ENCODE peak calls at places on chromosome 22, in six cellular contexts. W, V, P, E, X and B are unnamed samples.

GRCh38 chr22:49531533-49531895 is 296.2 kb downstream of the BRD1 start:
- DNase-seq in X (no peak), W (no peak), P (no peak), V (no peak), E (no peak), B (no peak)

GRCh38 chr22:30701872-30702271 is 7.2 kb downstream of the OSBP2 start:
- DNase-seq in X (no peak), P (no peak), E (no peak), V (no peak), W (no peak), B (no peak)

GRCh38 chr22:20425821-20426615 is 11.6 kb downstream of the SCARF2 start:
- DNase-seq in X (no peak), W (no peak), P (no peak), V (no peak), E (no peak), B (no peak)

GRCh38 chr22:22072169-22072836 is 89.7 kb upstream of the TOP3B start:
- DNase-seq in W (no peak), V (no peak), X (no peak), E (no peak), P (no peak), B (no peak)

GRCh38 chr22:27895600-27895999 is 23.5 kb downstream of the PITPNB start:
- DNase-seq in P (no peak), W (no peak), E (no peak), X (no peak), V (no peak), B (no peak)

GRCh38 chr22:42937164-42937854 is 77.6 kb downstream of the PACSIN2 start:
- DNase-seq in V (no peak), E (peak; percentile 74), X (peak; percentile 44), W (no peak), P (peak; percentile 64), B (peak; percentile 46)

GRCh38 chr22:46027219-46028068 is 50.5 kb upstream of the WNT7B start:
- DNase-seq in X (no peak), E (peak; percentile 41), V (no peak), W (no peak), P (peak; percentile 41), B (no peak)

GRCh38 chr22:50256258-50256862 is 5.1 kb downstream of the MAPK12 start:
- DNase-seq in V (no peak), E (no peak), P (no peak), W (no peak), X (no peak), B (no peak)

GRCh38 chr22:27097481-27097880 is 440.1 kb downstream of the MIAT start:
- DNase-seq in E (no peak), V (no peak), W (no peak), X (no peak), P (no peak), B (no peak)

GRCh38 chr22:24140357-24140756 is 40.9 kb upstream of the SUSD2 start:
- DNase-seq in E (no peak), V (no peak), P (no peak), X (no peak), W (no peak), B (no peak)

GRCh38 chr22:43260346-43260745 is 73.4 kb upstream of the TTLL12 start:
- DNase-seq in P (no peak), W (no peak), E (no peak), X (no peak), V (no peak), B (no peak)

GRCh38 chr22:19942071-19942885 is 660 bp upstream of the TXNRD2 start:
- DNase-seq in V (no peak), P (peak; percentile 67), X (no peak), W (no peak), E (peak; percentile 46), B (peak; percentile 50)

GRCh38 chr22:37303821-37304274 is 21.5 kb downstream of the CYTH4 start:
- DNase-seq in W (no peak), P (peak; percentile 86), X (peak; percentile 80), V (peak; percentile 59), E (no peak), B (no peak)

GRCh38 chr22:17380711-17381087 is 11.4 kb downstream of the CECR2 start:
- DNase-seq in W (no peak), X (no peak), E (no peak), P (no peak), V (no peak), B (no peak)

GRCh38 chr22:38415561-38416321 is 39.3 kb downstream of the KCNJ4 start:
- DNase-seq in X (no peak), P (peak; percentile 46), V (no peak), W (no peak), E (no peak), B (no peak)

GRCh38 chr22:42069801-42070516 is 653 bp downstream of the NAGA start:
- DNase-seq in X (no peak), W (no peak), V (no peak), E (no peak), P (peak; percentile 52), B (no peak)

GRCh38 chr22:44665115-44665514 is 36.9 kb upstream of the PRR5 start:
- DNase-seq in W (no peak), P (no peak), V (no peak), X (no peak), E (no peak), B (no peak)

GRCh38 chr22:27823221-27823620 is 21.7 kb upstream of the MN1 start:
- DNase-seq in X (no peak), W (no peak), E (no peak), P (no peak), V (no peak), B (no peak)

GRCh38 chr22:26066534-26066933 is 102.7 kb upstream of the SEZ6L start:
- DNase-seq in E (no peak), V (no peak), X (no peak), W (no peak), P (no peak), B (no peak)

GRCh38 chr22:22999473-22999872 is 70.8 kb upstream of the GNAZ start:
- DNase-seq in E (no peak), X (no peak), W (no peak), P (no peak), V (no peak), B (no peak)

GRCh38 chr22:21837184-21837979 is 30.1 kb downstream of the MAPK1 start:
- DNase-seq in V (no peak), W (no peak), X (peak; percentile 70), P (no peak), E (no peak), B (no peak)

GRCh38 chr22:27224485-27225364 is 567.3 kb downstream of the MIAT start:
- DNase-seq in X (peak; percentile 76), E (no peak), W (no peak), V (no peak), P (no peak), B (no peak)

GRCh38 chr22:39290724-39291161 is 28.7 kb downstream of the RPL3 start:
- DNase-seq in X (no peak), W (no peak), E (no peak), V (no peak), P (no peak), B (no peak)

GRCh38 chr22:33401291-33401690 is 343.1 kb upstream of the SYN3 start:
- DNase-seq in P (no peak), W (no peak), X (no peak), E (no peak), V (no peak), B (no peak)